ENCODE peak calls at places on chromosome 6, in five cellular contexts. Z is activated naive CD4-positive, alpha-beta T cell treated with anti-CD3 and anti-CD28 coated beads for 36 hours; K is heart right ventricle; B is skeletal muscle cell; P is thoracic aorta. I is an unnamed sample.

GRCh38 chr6:35273822-35274559 is 14.5 kb downstream of the ZNF76 start:
- DNase-seq in K (no peak), P (no peak), Z (no peak), B (no peak), I (no peak)

GRCh38 chr6:79813854-79814477 is 133.4 kb downstream of the ELOVL4 start:
- DNase-seq in B (peak), Z (peak), K (peak), P (peak), I (peak)

GRCh38 chr6:143758551-143758950 is 80.8 kb downstream of the PHACTR2 start:
- DNase-seq in B (no peak), P (no peak), Z (no peak), K (no peak), I (no peak)

GRCh38 chr6:1027109-1027794 is 284.6 kb upstream of the FOXQ1 start:
- DNase-seq in P (no peak), Z (no peak), K (no peak), B (peak), I (no peak)

GRCh38 chr6:162289972-162290371 is 437.6 kb downstream of the PRKN start:
- DNase-seq in Z (no peak), P (no peak), B (no peak), K (no peak), I (no peak)

GRCh38 chr6:45419574-45420082 is 41.9 kb upstream of the SUPT3H start:
- DNase-seq in B (no peak), Z (peak), K (peak), P (no peak), I (peak)

GRCh38 chr6:134148566-134148965 is 96.1 kb upstream of the SLC2A12 start:
- DNase-seq in K (no peak), B (no peak), Z (no peak), P (no peak), I (no peak)

GRCh38 chr6:111482236-111482958 is 621 bp downstream of the REV3L start:
- DNase-seq in K (peak), P (peak), Z (peak), B (no peak), I (no peak)

GRCh38 chr6:136117081-136117480 is 133.0 kb downstream of the MTFR2 start:
- DNase-seq in P (no peak), K (no peak), B (no peak), Z (no peak), I (no peak)

GRCh38 chr6:19830171-19830570 is 7.0 kb upstream of the ID4 start:
- DNase-seq in B (no peak), K (no peak), P (no peak), Z (no peak), I (no peak)

GRCh38 chr6:62371395-62371794 is 85.4 kb upstream of the KHDRBS2 start:
- DNase-seq in K (no peak), P (no peak), Z (no peak), B (no peak), I (no peak)

GRCh38 chr6:46221221-46221793 is 50.5 kb upstream of the ENPP5 start:
- DNase-seq in B (no peak), Z (no peak), K (no peak), P (no peak), I (no peak)

GRCh38 chr6:14146459-14147096 is 29.0 kb downstream of the CD83 start:
- DNase-seq in Z (no peak), P (no peak), K (no peak), B (no peak), I (no peak)

GRCh38 chr6:111576302-111576701 is 29.4 kb downstream of the TRAF3IP2 start:
- DNase-seq in B (peak), P (no peak), K (no peak), Z (no peak), I (no peak)

GRCh38 chr6:132763269-132763668 is 5.6 kb upstream of the VNN2 start:
- DNase-seq in Z (peak), P (no peak), K (peak), B (no peak), I (no peak)

GRCh38 chr6:132513821-132514545 is 1.1 kb upstream of the STX7 start:
- DNase-seq in Z (no peak), P (no peak), K (no peak), B (no peak), I (no peak)

GRCh38 chr6:109579361-109579760 is 96.3 kb upstream of the ZBTB24 start:
- DNase-seq in K (no peak), Z (no peak), P (no peak), B (peak), I (no peak)

GRCh38 chr6:153032255-153032882 is 29.9 kb upstream of the MTRF1L start:
- DNase-seq in K (no peak), B (no peak), P (no peak), Z (no peak), I (no peak)

GRCh38 chr6:108200631-108201030 is 34.8 kb downstream of the NR2E1 start:
- DNase-seq in B (peak), Z (no peak), K (no peak), P (no peak), I (no peak)

GRCh38 chr6:156427345-156427744 is 349.8 kb upstream of the ARID1B start:
- DNase-seq in B (peak), K (peak), P (peak), Z (peak), I (peak)

GRCh38 chr6:142746524-142746923 is 198.5 kb downstream of the HIVEP2 start:
- DNase-seq in K (peak), P (no peak), Z (peak), B (no peak), I (no peak)

GRCh38 chr6:33278392-33278741 is 1.4 kb downstream of the B3GALT4 start:
- DNase-seq in B (no peak), Z (no peak), P (no peak), K (no peak), I (no peak)

GRCh38 chr6:37547564-37548061 is 47.9 kb upstream of the CCDC167 start:
- DNase-seq in P (no peak), K (peak), Z (no peak), B (peak), I (no peak)

GRCh38 chr6:151387175-151387574 is 4.2 kb downstream of the ZBTB2 start:
- DNase-seq in Z (no peak), B (no peak), P (no peak), K (no peak), I (no peak)

GRCh38 chr6:54493138-54493537 is 184.9 kb downstream of the TINAG start:
- DNase-seq in K (no peak), P (no peak), Z (no peak), B (peak), I (no peak)

GRCh38 chr6:12493446-12493845 is 203.3 kb downstream of the EDN1 start:
- DNase-seq in B (no peak), P (no peak), K (no peak), Z (no peak), I (no peak)

GRCh38 chr6:168926306-168926705 is 327.3 kb downstream of the THBS2 start:
- DNase-seq in B (no peak), Z (no peak), K (no peak), P (no peak), I (no peak)

GRCh38 chr6:66638099-66638498 is 931.1 kb upstream of the EYS start:
- DNase-seq in K (no peak), Z (no peak), P (no peak), B (no peak), I (no peak)

GRCh38 chr6:18312368-18312767 is 48.0 kb upstream of the DEK start:
- DNase-seq in B (no peak), Z (no peak), K (no peak), P (no peak), I (no peak)

GRCh38 chr6:112331306-112331705 is 15.8 kb upstream of the RFPL4B start:
- DNase-seq in B (no peak), P (no peak), Z (no peak), K (no peak), I (no peak)

GRCh38 chr6:155349129-155349528 is 34.8 kb upstream of the TFB1M start:
- DNase-seq in K (no peak), P (no peak), B (no peak), Z (no peak), I (no peak)